ENCODE peak calls at places on chromosomes 2 and 18, in four cellular contexts. Y, M, H and Q are unnamed samples.
A peak's percentile ranks its signal among the peaks of the same experiment; 100 is the strongest.

GRCh38 chr2:234979204-234980167 is 27.7 kb downstream of the SH3BP4 start:
- DNase-seq in M (no peak), H (no peak), Y (no peak), Q (no peak)

GRCh38 chr2:9201185-9201891 is 5.3 kb upstream of the ASAP2 start:
- DNase-seq in Y (no peak), H (no peak), M (no peak), Q (no peak)

GRCh38 chr18:49582579-49582978 is 20.7 kb downstream of the LIPG start:
- DNase-seq in Y (no peak), M (no peak), H (no peak), Q (no peak)

GRCh38 chr2:137928547-137929503 is 35.4 kb upstream of the HNMT start:
- DNase-seq in M (no peak), Y (no peak), H (no peak), Q (no peak)

GRCh38 chr2:218398437-218399390 is 954 bp upstream of the CTDSP1 start:
- DNase-seq in Y (peak; percentile 87), H (peak; percentile 52), M (peak; percentile 72), Q (peak; percentile 89)

GRCh38 chr2:174573621-174574081 is 24.0 kb downstream of the WIPF1 start:
- DNase-seq in M (no peak), Y (no peak), H (no peak), Q (peak; percentile 84)

GRCh38 chr2:211033765-211034164 is 477.4 kb downstream of the CPS1 start:
- DNase-seq in H (no peak), Y (no peak), M (no peak), Q (no peak)

GRCh38 chr2:43293744-43294695 is 67.6 kb upstream of the ZFP36L2 start:
- DNase-seq in Y (peak; percentile 69), H (no peak), M (no peak), Q (no peak)

GRCh38 chr2:56182420-56182819 is 1.4 kb upstream of the CCDC85A start:
- DNase-seq in Y (no peak), H (no peak), M (no peak), Q (no peak)

GRCh38 chr2:56183643-56184499 is at the start of gene CCDC85A:
- DNase-seq in Y (peak; percentile 83), M (peak; percentile 88), H (peak; percentile 24), Q (peak; percentile 88)

GRCh38 chr2:56185101-56185581 is 1.4 kb downstream of the CCDC85A start:
- DNase-seq in Y (peak; percentile 24), H (no peak), M (no peak), Q (no peak)

GRCh38 chr2:56184500-56184996 is 758 bp downstream of the CCDC85A start:
- DNase-seq in M (peak; percentile 28), H (no peak), Y (peak; percentile 17), Q (peak; percentile 54)

GRCh38 chr2:56185582-56186046 is 1.8 kb downstream of the CCDC85A start:
- DNase-seq in H (no peak), M (no peak), Y (peak; percentile 23), Q (peak; percentile 53)
- TF ChIP-seq CTCF in H (no peak), M (no peak), Y (peak; percentile 11), Q (no peak)

DNA sequence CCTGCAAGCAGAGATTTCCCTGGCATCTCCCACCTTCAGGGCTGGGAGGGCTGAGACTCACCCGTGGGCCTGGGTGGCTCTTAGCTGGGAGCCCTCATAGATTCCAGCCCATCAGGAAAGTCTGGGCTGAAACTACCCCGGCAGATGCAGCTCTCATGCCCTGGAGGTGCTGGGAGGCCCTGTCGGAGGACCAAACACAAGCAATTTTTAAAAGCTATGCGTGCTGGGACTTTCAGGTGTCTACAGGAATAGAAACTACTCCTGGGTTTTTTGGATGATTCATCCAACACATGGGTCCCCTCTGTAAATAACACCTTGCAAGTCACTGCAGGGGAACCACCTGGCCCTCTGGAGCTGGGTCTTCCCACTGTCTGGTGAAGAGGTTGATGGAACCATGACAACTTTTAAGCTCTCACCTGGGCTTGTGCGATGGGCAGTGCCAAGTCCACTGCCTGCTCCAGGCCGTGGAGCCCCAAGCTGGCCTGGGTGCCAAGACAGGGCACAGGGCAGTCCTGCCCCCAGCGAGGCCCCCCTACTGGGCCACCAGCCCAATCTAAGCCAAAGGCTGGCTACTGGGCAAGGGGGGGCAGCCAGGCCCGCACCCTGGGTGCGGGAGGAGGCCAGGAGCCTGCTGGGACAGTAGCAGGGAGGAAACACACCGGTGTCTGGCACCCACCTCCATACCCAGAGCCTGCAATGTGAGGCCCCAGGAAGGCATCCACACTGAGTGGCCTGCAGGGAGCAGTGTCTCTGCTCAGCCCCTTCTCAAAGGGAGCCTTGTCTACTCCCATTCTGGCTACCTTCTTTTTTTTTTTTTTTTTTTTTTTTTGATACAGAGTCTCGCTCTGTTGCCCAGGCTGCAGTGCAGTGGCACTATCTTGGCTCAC is 1.1 kb upstream of the GPR55 start:
- DNase-seq in M (no peak), H (no peak), Y (no peak), Q (peak; percentile 29)
- H3K27me3 ChIP-seq in M (no peaks in the 10 kb centered on the region), H (no peaks in the 10 kb centered on the region), Y (no peaks in the 10 kb centered on the region), Q (no peaks in the 10 kb centered on the region)

DNA sequence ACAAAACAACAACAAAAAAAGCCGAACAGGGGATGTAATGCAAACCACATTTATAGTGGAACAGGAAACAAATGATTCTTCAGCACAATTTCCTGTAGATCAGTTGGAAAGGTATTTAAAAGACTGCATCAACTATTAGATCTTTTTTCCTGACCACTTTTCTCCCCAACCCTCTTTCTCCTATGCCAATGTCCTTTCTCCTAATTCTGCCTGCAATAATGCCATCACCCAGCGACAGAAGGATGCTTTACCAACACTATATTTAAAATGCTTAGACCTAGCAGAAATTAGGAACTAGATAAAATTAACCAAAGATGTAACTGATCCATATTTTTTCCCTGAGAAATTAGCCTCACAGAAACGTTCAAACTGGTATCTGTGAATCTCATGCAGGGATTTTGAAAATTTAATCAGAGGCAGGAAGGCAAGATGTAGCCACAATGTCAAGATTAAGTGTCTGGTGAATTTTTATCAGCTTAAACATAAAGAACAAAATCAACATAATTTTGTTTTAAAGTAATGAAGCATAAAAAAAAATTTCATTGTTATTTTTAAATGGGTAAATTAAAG is 271.3 kb downstream of the TCF4 start:
- DNase-seq in H (no peak), Y (no peak), M (no peak), Q (no peak)
- TF ChIP-seq CTCF in H (no peak), Y (no peak), M (no peak), Q (no peak)

DNA sequence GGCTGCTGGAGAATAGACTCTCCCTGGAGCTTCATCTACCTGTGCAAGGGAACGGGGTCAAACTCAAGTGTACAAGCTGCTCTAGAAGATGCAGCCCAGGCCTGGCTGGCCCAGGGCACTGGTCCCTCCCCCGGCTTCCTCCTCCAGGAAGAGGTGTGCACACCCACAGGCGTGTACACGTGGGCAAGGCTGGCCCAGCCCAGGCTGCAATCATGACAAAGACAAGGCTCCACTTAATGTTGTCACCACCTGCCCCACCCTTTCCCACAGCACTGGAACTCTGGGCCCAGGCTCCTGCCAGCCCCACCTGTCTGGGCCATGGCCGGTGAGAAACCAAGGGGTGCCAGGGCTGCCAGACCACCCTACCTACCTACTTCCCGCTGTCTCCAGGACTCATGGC is 29.6 kb upstream of the ALPP start:
- DNase-seq in M (no peak), H (no peak), Y (no peak), Q (peak; percentile 44)
- H3K27me3 ChIP-seq in M (no peaks in the 10 kb centered on the region), H (peaks cover 19% of the 10 kb centered on the region), Y (peaks cover 48% of the 10 kb centered on the region), Q (peaks cover 46% of the 10 kb centered on the region)

GRCh38 chr2:274503-274902 is 9.8 kb downstream of the ACP1 start:
- DNase-seq in Y (no peak), H (no peak), M (no peak), Q (no peak)
- TF ChIP-seq CTCF in Y (no peak), H (no peak), M (no peak), Q (no peak)

GRCh38 chr2:120735750-120736170 is at the start of gene GLI2:
- DNase-seq in Y (peak; percentile 75), M (peak; percentile 55), H (no peak), Q (peak; percentile 66)

GRCh38 chr2:120737802-120738516 is 2.3 kb downstream of the GLI2 start:
- DNase-seq in H (no peak), M (no peak), Y (no peak), Q (no peak)

GRCh38 chr2:120734930-120735611 is 597 bp upstream of the GLI2 start:
- DNase-seq in M (no peak), Y (no peak), H (no peak), Q (no peak)

GRCh38 chr2:120736955-120737801 is 1.5 kb downstream of the GLI2 start:
- DNase-seq in H (no peak), M (no peak), Y (no peak), Q (no peak)

DNA sequence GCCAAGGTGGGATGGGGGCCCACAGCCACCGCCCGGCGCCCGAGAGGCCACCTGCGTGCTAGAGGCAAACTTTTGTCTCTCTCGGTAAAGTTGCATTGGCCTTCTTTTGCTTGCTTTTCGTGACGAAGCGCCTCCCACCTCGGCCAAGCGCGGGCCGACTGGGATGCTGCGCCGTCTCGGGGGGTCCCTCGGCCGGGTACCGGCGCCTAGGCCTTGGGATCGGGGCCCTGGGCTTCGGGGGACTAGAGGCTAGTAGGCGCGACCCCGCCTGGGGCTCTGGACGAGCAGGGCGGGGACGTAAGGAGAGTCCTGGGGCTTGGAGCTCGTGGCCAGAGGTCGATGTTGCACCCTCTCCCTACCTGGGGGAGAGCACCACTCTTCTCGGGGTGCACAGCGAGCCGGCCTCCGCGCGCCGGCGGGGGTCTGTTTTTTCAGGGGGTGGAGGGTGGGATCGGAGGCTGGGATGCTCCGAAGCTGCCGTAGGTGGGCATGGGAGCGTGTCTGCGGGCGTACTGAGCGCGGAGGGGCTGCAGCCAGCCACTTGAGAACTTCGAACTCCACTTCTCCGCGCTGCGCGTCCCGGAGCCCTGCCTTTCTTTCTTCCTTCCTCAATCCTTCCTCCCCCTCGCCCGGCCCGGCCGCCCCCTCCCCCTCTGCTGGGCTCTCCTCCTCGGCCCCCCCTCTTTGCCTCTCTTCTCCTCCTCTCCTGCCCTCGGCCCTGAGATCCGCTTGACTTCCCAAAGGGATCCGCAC is 710 bp downstream of the GLI2 start:
- DNase-seq in H (no peak), M (no peak), Y (no peak), Q (no peak)
- H3K27me3 ChIP-seq in H (no peaks in the 10 kb centered on the region), M (no peaks in the 10 kb centered on the region), Y (peaks cover 48% of the 10 kb centered on the region), Q (peaks cover 86% of the 10 kb centered on the region)

DNA sequence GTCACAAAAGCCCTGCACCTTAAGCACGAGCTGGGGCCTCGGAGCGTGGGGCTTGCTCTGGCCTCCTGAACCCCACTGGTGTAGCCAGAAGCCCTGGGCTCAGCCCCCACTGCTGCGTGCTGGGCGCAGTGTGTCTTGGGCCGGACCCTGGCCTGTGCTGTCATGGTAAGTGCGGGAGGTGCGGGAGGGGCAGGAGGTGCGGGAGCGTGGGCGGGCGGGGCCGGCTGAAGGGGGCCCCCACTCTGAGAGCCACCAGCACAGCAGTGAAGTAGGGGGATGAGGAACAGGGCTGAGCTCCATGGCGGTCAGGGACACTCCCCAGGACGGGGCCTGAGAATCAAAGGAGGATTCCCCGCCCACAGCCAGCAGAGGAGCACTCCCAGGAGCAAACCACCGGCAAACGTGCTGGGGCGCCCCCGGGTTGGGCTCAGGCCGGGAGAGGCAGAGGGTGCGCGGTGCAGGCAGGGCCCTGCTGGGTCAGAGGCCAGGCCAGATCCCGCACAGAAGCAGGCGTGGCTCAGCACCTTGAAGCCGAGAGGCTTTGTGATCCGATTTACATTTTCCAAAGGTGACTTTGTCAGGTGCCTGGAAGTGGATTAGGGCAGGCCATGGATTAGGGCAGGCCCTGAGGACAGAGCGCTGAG is 152.1 kb upstream of the RAB6C start:
- DNase-seq in M (no peak), Y (no peak), H (no peak), Q (no peak)
- TF ChIP-seq CTCF in M (no peak), Y (no peak), H (no peak), Q (no peak)

GRCh38 chr2:231036578-231037106 is 681 bp upstream of the C2orf72 start:
- DNase-seq in Y (no peak), M (no peak), H (no peak), Q (no peak)
- H3K27me3 ChIP-seq in Y (peaks cover 26% of the 10 kb centered on the region), M (no peaks in the 10 kb centered on the region), H (peaks cover 3% of the 10 kb centered on the region), Q (peaks cover 54% of the 10 kb centered on the region)

GRCh38 chr2:193584001-193584400 is 1389.3 kb upstream of the TMEFF2 start:
- DNase-seq in M (no peak), H (no peak), Y (no peak), Q (no peak)
- TF ChIP-seq CTCF in M (no peak), H (no peak), Y (no peak), Q (no peak)